ENCODE peak calls at places on chromosomes 3 and 15, in six cellular contexts. One of them, this sample, is unnamed.

GRCh38 chr15:98866503-98866902 is 141.1 kb downstream of the PGPEP1L start:
- ATAC-seq in GM12878: no peak
- ATAC-seq in HepG2: no peak
- ATAC-seq in HCT116: no peak
- ATAC-seq in K562: no peak
- ATAC-seq in upper lobe of left lung: no peak
- ATAC-seq in this sample: no peak

GRCh38 chr3:29091599-29092189 is 189.2 kb upstream of the RBMS3 start:
- ATAC-seq in GM12878: no peak
- ATAC-seq in HepG2: no peak
- ATAC-seq in HCT116: no peak
- ATAC-seq in K562: no peak
- ATAC-seq in upper lobe of left lung: no peak
- ATAC-seq in this sample: no peak

GRCh38 chr3:46349484-46350261 is 4.2 kb upstream of the CCR2 start:
- ATAC-seq in GM12878: peak; percentile 92
- ATAC-seq in HepG2: no peak
- ATAC-seq in HCT116: no peak
- ATAC-seq in K562: no peak
- ATAC-seq in upper lobe of left lung: no peak
- ATAC-seq in this sample: no peak

GRCh38 chr3:184368804-184369183 is 7.3 kb downstream of the POLR2H start:
- ATAC-seq in GM12878: no peak
- ATAC-seq in HepG2: no peak
- ATAC-seq in HCT116: no peak
- ATAC-seq in K562: no peak
- ATAC-seq in upper lobe of left lung: no peak
- ATAC-seq in this sample: no peak

GRCh38 chr3:82640254-82640653 is 878.8 kb upstream of the GBE1 start:
- ATAC-seq in GM12878: no peak
- ATAC-seq in HepG2: no peak
- ATAC-seq in HCT116: no peak
- ATAC-seq in K562: no peak
- ATAC-seq in upper lobe of left lung: peak; percentile 54
- ATAC-seq in this sample: no peak

GRCh38 chr3:160088492-160089137 is 100.0 kb downstream of the IL12A start:
- ATAC-seq in GM12878: no peak
- ATAC-seq in HepG2: no peak
- ATAC-seq in HCT116: no peak
- ATAC-seq in K562: no peak
- ATAC-seq in upper lobe of left lung: no peak
- ATAC-seq in this sample: no peak

GRCh38 chr15:68364660-68365035 is 67.3 kb downstream of the ITGA11 start:
- ATAC-seq in GM12878: no peak
- ATAC-seq in HepG2: no peak
- ATAC-seq in HCT116: no peak
- ATAC-seq in K562: no peak
- ATAC-seq in upper lobe of left lung: no peak
- ATAC-seq in this sample: no peak

GRCh38 chr3:81602781-81603180 is 158.7 kb downstream of the GBE1 start:
- ATAC-seq in GM12878: no peak
- ATAC-seq in HepG2: no peak
- ATAC-seq in HCT116: no peak
- ATAC-seq in K562: no peak
- ATAC-seq in upper lobe of left lung: no peak
- ATAC-seq in this sample: no peak

GRCh38 chr3:72270072-72270611 is 485.2 kb upstream of the PROK2 start:
- ATAC-seq in GM12878: no peak
- ATAC-seq in HepG2: peak; percentile 77
- ATAC-seq in HCT116: peak; percentile 59
- ATAC-seq in K562: peak; percentile 82
- ATAC-seq in upper lobe of left lung: peak; percentile 76
- ATAC-seq in this sample: peak; percentile 95

GRCh38 chr3:57597973-57598351 is 818 bp upstream of the ARF4 start:
- ATAC-seq in GM12878: no peak
- ATAC-seq in HepG2: no peak
- ATAC-seq in HCT116: no peak
- ATAC-seq in K562: no peak
- ATAC-seq in upper lobe of left lung: no peak
- ATAC-seq in this sample: no peak

GRCh38 chr3:172047567-172048115 is 8.3 kb downstream of the FNDC3B start:
- ATAC-seq in GM12878: no peak
- ATAC-seq in HepG2: no peak
- ATAC-seq in HCT116: no peak
- ATAC-seq in K562: no peak
- ATAC-seq in upper lobe of left lung: no peak
- ATAC-seq in this sample: no peak

GRCh38 chr3:125231895-125232294 is 19.3 kb upstream of the SLC12A8 start:
- ATAC-seq in GM12878: peak; percentile 37
- ATAC-seq in HepG2: no peak
- ATAC-seq in HCT116: no peak
- ATAC-seq in K562: no peak
- ATAC-seq in upper lobe of left lung: no peak
- ATAC-seq in this sample: no peak

GRCh38 chr3:45487508-45487907 is 99.1 kb downstream of the LARS2 start:
- ATAC-seq in GM12878: no peak
- ATAC-seq in HepG2: peak; percentile 91
- ATAC-seq in HCT116: no peak
- ATAC-seq in K562: no peak
- ATAC-seq in upper lobe of left lung: no peak
- ATAC-seq in this sample: no peak

GRCh38 chr3:53775834-53776251 is 70.4 kb downstream of the CHDH start:
- ATAC-seq in GM12878: no peak
- ATAC-seq in HepG2: peak; percentile 34
- ATAC-seq in HCT116: no peak
- ATAC-seq in K562: no peak
- ATAC-seq in upper lobe of left lung: no peak
- ATAC-seq in this sample: no peak

GRCh38 chr3:170714151-170714550 is 128.3 kb upstream of the SLC7A14 start:
- ATAC-seq in GM12878: no peak
- ATAC-seq in HepG2: no peak
- ATAC-seq in HCT116: no peak
- ATAC-seq in K562: no peak
- ATAC-seq in upper lobe of left lung: no peak
- ATAC-seq in this sample: no peak

GRCh38 chr3:32303051-32303786 is 64.7 kb downstream of the CMTM8 start:
- ATAC-seq in GM12878: no peak
- ATAC-seq in HepG2: no peak
- ATAC-seq in HCT116: no peak
- ATAC-seq in K562: no peak
- ATAC-seq in upper lobe of left lung: no peak
- ATAC-seq in this sample: no peak

GRCh38 chr3:184322731-184323487 is 8.5 kb downstream of the EIF4G1 start:
- ATAC-seq in GM12878: no peak
- ATAC-seq in HepG2: no peak
- ATAC-seq in HCT116: no peak
- ATAC-seq in K562: no peak
- ATAC-seq in upper lobe of left lung: no peak
- ATAC-seq in this sample: peak; percentile 40

GRCh38 chr3:8983591-8983990 is 20.3 kb upstream of the RAD18 start:
- ATAC-seq in GM12878: no peak
- ATAC-seq in HepG2: peak; percentile 13
- ATAC-seq in HCT116: no peak
- ATAC-seq in K562: no peak
- ATAC-seq in upper lobe of left lung: no peak
- ATAC-seq in this sample: no peak

GRCh38 chr3:8985411-8985831 is 22.1 kb upstream of the RAD18 start:
- ATAC-seq in GM12878: no peak
- ATAC-seq in HepG2: no peak
- ATAC-seq in HCT116: no peak
- ATAC-seq in K562: no peak
- ATAC-seq in upper lobe of left lung: no peak
- ATAC-seq in this sample: no peak

GRCh38 chr3:8984081-8984480 is 20.8 kb upstream of the RAD18 start:
- ATAC-seq in GM12878: no peak
- ATAC-seq in HepG2: no peak
- ATAC-seq in HCT116: no peak
- ATAC-seq in K562: no peak
- ATAC-seq in upper lobe of left lung: no peak
- ATAC-seq in this sample: no peak

GRCh38 chr3:8985876-8986275 is 22.6 kb upstream of the RAD18 start:
- ATAC-seq in GM12878: no peak
- ATAC-seq in HepG2: no peak
- ATAC-seq in HCT116: no peak
- ATAC-seq in K562: no peak
- ATAC-seq in upper lobe of left lung: no peak
- ATAC-seq in this sample: no peak

GRCh38 chr3:8984512-8984911 is 21.2 kb upstream of the RAD18 start:
- ATAC-seq in GM12878: no peak
- ATAC-seq in HepG2: no peak
- ATAC-seq in HCT116: no peak
- ATAC-seq in K562: no peak
- ATAC-seq in upper lobe of left lung: no peak
- ATAC-seq in this sample: no peak
- TF ChIP-seq POLR2AphosphoS5 in GM12878: no peak
- TF ChIP-seq POLR2AphosphoS5 in HepG2: no peak
- TF ChIP-seq POLR2AphosphoS5 in HCT116: no peak
- TF ChIP-seq POLR2AphosphoS5 in K562: no peak
- TF ChIP-seq POLR2AphosphoS5 in upper lobe of left lung: no peak
- TF ChIP-seq POLR2AphosphoS5 in this sample: no peak

DNA sequence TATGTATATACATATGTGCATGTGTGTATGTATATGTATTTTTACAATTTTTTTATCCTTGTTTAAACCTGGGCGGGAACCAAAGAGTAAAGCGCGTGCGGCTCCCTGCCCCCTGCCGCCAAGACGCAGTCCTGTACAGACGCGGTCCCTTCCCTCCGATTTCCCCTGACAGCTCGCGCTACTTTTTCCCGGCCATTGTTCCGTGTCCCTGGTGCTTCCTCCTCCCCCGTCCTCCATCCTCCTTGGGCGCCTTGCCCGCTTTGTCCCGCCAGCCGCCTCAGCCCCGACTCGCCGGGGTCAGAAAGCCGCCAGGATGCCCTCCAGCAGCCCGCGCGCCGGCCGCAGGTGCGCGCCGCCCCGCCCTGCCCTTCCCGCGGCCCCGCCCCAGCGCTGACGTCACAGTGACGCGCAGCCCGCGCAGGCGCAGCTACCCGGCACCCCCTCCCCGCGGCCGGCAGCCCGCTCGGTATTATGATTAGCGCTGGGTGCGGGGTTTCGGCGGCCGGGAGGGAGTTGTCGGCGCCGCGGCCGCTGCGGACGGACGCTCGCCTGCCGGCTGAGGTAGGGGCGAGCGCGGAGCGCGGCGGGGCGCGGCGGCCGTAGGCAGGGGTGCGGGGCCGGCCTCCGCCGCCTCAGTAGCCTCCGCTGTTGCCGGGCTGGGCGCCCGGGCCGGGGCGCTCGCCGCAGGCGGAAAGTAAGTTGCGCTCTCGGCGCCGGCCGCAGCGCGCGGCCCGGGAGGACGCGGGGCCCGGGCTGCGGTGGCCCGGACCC is at the start of gene SNRK:
- ATAC-seq in GM12878: peak; percentile 85
- ATAC-seq in HepG2: peak; percentile 76
- ATAC-seq in HCT116: peak; percentile 91
- ATAC-seq in K562: peak; percentile 93
- ATAC-seq in upper lobe of left lung: peak; percentile 91
- ATAC-seq in this sample: peak; percentile 97
- TF ChIP-seq CTCF in GM12878: peak; percentile 10
- TF ChIP-seq CTCF in HepG2: peak; percentile 39
- TF ChIP-seq CTCF in HCT116: no peak
- TF ChIP-seq CTCF in K562: peak; percentile 22
- TF ChIP-seq CTCF in upper lobe of left lung: peak; percentile 39
- TF ChIP-seq CTCF in this sample: peak; percentile 31

DNA sequence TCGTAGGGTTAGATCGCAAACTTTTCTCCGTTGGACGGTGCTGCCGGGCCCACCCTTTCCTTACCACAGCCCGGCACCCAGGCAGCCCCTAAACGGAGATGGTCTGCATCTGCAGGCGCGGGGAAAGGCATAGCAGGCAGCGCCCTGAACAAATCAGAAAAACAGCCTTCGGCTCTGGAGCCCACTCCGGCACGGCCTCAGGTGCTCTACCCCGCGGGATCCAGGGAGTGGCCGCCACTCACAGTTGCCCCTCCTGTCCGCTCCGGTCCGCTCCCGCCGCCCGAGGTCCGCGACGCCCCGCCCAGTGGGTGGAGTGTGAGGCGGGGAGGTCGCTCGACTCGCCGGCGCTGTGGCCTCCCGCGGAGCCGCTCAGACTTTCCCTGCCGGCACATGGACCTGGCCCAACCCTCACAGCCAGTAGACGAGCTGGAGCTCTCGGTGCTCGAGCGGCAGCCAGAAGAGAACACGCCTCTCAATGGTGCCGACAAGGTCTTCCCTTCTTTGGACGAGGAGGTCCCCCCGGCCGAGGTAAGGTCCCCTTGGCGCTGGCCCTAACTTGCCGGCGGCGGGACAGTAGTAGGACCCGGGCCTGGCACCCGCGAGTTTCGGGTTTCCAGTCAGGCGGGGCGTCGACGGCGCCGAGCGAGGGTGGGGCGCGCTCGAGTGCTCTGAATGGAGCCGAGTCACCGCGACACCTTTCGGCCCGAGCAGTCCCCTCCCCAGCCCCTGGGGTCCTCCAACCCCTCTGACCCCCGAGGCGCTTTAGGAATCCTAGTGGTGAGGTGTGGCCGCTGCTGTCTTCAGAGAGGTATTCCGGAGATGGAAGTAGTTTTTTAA is at the start of gene C3orf52:
- ATAC-seq in GM12878: peak; percentile 93
- ATAC-seq in HepG2: peak; percentile 97
- ATAC-seq in HCT116: peak; percentile 94
- ATAC-seq in K562: peak; percentile 98
- ATAC-seq in upper lobe of left lung: peak; percentile 97
- ATAC-seq in this sample: peak; percentile 95
- TF ChIP-seq POLR2A in GM12878: no peak
- TF ChIP-seq POLR2A in HepG2: no peak
- TF ChIP-seq POLR2A in HCT116: no peak
- TF ChIP-seq POLR2A in K562: peak; percentile 68
- TF ChIP-seq POLR2A in upper lobe of left lung: peak; percentile 71
- TF ChIP-seq POLR2A in this sample: no peak

GRCh38 chr3:69409831-69410230 is 23.9 kb upstream of the FRMD4B start:
- ATAC-seq in GM12878: peak; percentile 35
- ATAC-seq in HepG2: no peak
- ATAC-seq in HCT116: peak; percentile 7
- ATAC-seq in K562: no peak
- ATAC-seq in upper lobe of left lung: peak; percentile 56
- ATAC-seq in this sample: peak; percentile 54

GRCh38 chr3:69410301-69410700 is 24.4 kb upstream of the FRMD4B start:
- ATAC-seq in GM12878: peak; percentile 100
- ATAC-seq in HepG2: peak; percentile 98
- ATAC-seq in HCT116: peak; percentile 99
- ATAC-seq in K562: peak; percentile 90
- ATAC-seq in upper lobe of left lung: peak; percentile 92
- ATAC-seq in this sample: peak; percentile 73

GRCh38 chr3:69408989-69409388 is 23.1 kb upstream of the FRMD4B start:
- ATAC-seq in GM12878: no peak
- ATAC-seq in HepG2: no peak
- ATAC-seq in HCT116: no peak
- ATAC-seq in K562: no peak
- ATAC-seq in upper lobe of left lung: no peak
- ATAC-seq in this sample: peak; percentile 71

GRCh38 chr3:69408542-69408941 is 22.7 kb upstream of the FRMD4B start:
- ATAC-seq in GM12878: no peak
- ATAC-seq in HepG2: no peak
- ATAC-seq in HCT116: no peak
- ATAC-seq in K562: no peak
- ATAC-seq in upper lobe of left lung: no peak
- ATAC-seq in this sample: no peak

DNA sequence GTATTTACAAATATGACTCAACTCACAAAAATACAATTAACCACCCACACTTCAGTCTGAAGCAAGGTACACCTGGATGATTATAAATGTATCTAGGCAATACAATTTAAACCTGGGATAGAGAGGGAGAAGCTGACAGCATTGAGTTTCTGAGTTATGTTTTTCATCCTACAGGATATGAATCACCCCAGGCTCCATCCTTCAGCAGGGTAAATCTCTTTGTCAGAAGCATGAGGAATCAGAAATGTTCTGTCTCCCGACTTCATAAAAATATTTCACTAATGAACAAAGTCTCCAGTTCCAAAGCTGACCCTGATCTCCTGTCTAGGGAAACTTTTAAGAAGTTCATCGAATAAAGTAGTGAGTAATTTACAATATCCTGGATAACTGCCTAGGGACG is 25.4 kb upstream of the FRMD4B start:
- ATAC-seq in GM12878: no peak
- ATAC-seq in HepG2: no peak
- ATAC-seq in HCT116: no peak
- ATAC-seq in K562: no peak
- ATAC-seq in upper lobe of left lung: no peak
- ATAC-seq in this sample: no peak
- TF ChIP-seq POLR2AphosphoS5 in GM12878: no peak
- TF ChIP-seq POLR2AphosphoS5 in HepG2: no peak
- TF ChIP-seq POLR2AphosphoS5 in HCT116: no peak
- TF ChIP-seq POLR2AphosphoS5 in K562: no peak
- TF ChIP-seq POLR2AphosphoS5 in upper lobe of left lung: no peak
- TF ChIP-seq POLR2AphosphoS5 in this sample: no peak

This sample was measured in gastroesophageal sphincter.